ENCODE peak calls at places on chromosomes 2 and 18, in ten cellular contexts. T is CD4-positive, alpha-beta T cell; U is GM03348; P is endothelial cell; E is left cardiac atrium; Y is activated gamma-delta T cell; O is activated effector memory CD4-positive, alpha-beta T cell treated with Interleukin-2 at 50 U/mL for 16 hours; N is stomach; F is AG04450; Z is choroid plexus epithelial cell. L is an unnamed sample.

GRCh38 chr2:3725458-3726250 is 22.3 kb downstream of the DCDC2C start:
- DNase-seq in P (no peak), O (no peak), F (no peak), Y (no peak), N (no peak), Z (no peak), E (no peak), T (no peak), U (no peak), L (no peak)

GRCh38 chr18:10822457-10822856 is 296.6 kb downstream of the NAPG start:
- DNase-seq in N (no peak), T (no peak), Z (peak; percentile 66), F (no peak), E (no peak), P (no peak), Y (no peak), O (no peak), U (no peak), L (no peak)

GRCh38 chr2:232571026-232571474 is 20.6 kb downstream of the EIF4E2 start:
- DNase-seq in P (no peak), Y (no peak), N (no peak), E (no peak), U (no peak), Z (peak; percentile 66), F (no peak), T (no peak), O (no peak), L (no peak)

GRCh38 chr2:239609583-239610310 is 208.9 kb upstream of the HDAC4 start:
- DNase-seq in Z (no peak), N (no peak), E (no peak), F (no peak), P (no peak), Y (no peak), T (no peak), O (no peak), U (no peak), L (no peak)

GRCh38 chr2:133884739-133885381 is 316.6 kb upstream of the NCKAP5 start:
- DNase-seq in N (no peak), U (peak; percentile 42), P (no peak), T (no peak), Y (no peak), F (no peak), Z (peak; percentile 48), O (no peak), E (no peak), L (no peak)

GRCh38 chr2:145068509-145068908 is 548.6 kb upstream of the ZEB2 start:
- DNase-seq in T (no peak), N (no peak), U (no peak), O (no peak), F (no peak), Y (no peak), E (no peak), Z (peak; percentile 9), P (no peak), L (no peak)

GRCh38 chr2:171227066-171227782 is 66.5 kb upstream of the TLK1 start:
- DNase-seq in U (peak; percentile 17), F (no peak), O (no peak), N (no peak), E (no peak), Z (peak; percentile 10), T (no peak), P (no peak), Y (no peak), L (no peak)

GRCh38 chr18:77444385-77444784 is 194.7 kb downstream of the GALR1 start:
- DNase-seq in U (no peak), Z (no peak), T (no peak), O (no peak), E (no peak), Y (no peak), F (no peak), N (no peak), P (no peak), L (no peak)

GRCh38 chr2:128710770-128711169 is 392.1 kb upstream of the HS6ST1 start:
- DNase-seq in T (no peak), P (no peak), N (no peak), Z (no peak), O (no peak), F (no peak), U (no peak), Y (no peak), E (no peak), L (no peak)

GRCh38 chr2:161796192-161796591 is 172.0 kb downstream of the SLC4A10 start:
- DNase-seq in P (no peak), Z (peak; percentile 18), F (no peak), E (peak; percentile 18), U (peak; percentile 3), T (no peak), O (no peak), N (no peak), Y (no peak), L (no peak)

GRCh38 chr2:85674417-85674816 is 6.4 kb upstream of the SFTPB start:
- DNase-seq in N (no peak), O (no peak), P (no peak), Z (no peak), E (no peak), F (no peak), U (peak; percentile 4), Y (no peak), T (no peak), L (no peak)

GRCh38 chr2:107374261-107374660 is 452.4 kb upstream of the RGPD4 start:
- DNase-seq in P (no peak), Y (no peak), O (no peak), Z (no peak), F (no peak), N (no peak), T (no peak), E (no peak), U (no peak), L (no peak)